ENCODE peak calls at places on chromosomes 2 and 18, in eight cellular contexts. One of them, this sample, is unnamed.

GRCh38 chr2:121830809-121831208 is 75.4 kb downstream of the TSN start:
- DNase-seq in nephron progenitor cell: no peak
- DNase-seq in Daoy: no peak
- DNase-seq in H9: no peak
- DNase-seq in HCT116: no peak
- DNase-seq in A172: no peak
- DNase-seq in heart right ventricle: no peak
- DNase-seq in dorsolateral prefrontal cortex: no peak
- DNase-seq in this sample: no peak

GRCh38 chr2:209208211-209208610 is 215.6 kb upstream of the MAP2 start:
- DNase-seq in nephron progenitor cell: peak
- DNase-seq in Daoy: peak
- DNase-seq in H9: peak
- DNase-seq in HCT116: peak
- DNase-seq in A172: peak
- DNase-seq in heart right ventricle: no peak
- DNase-seq in dorsolateral prefrontal cortex: no peak
- DNase-seq in this sample: no peak

GRCh38 chr18:32093106-32093511 is 1.4 kb downstream of the RNF138 start:
- DNase-seq in nephron progenitor cell: peak
- DNase-seq in Daoy: peak
- DNase-seq in H9: peak
- DNase-seq in HCT116: no peak
- DNase-seq in A172: peak
- DNase-seq in heart right ventricle: peak
- DNase-seq in dorsolateral prefrontal cortex: peak
- DNase-seq in this sample: no peak

GRCh38 chr2:8217366-8218125 is 464.3 kb upstream of the ID2 start:
- DNase-seq in nephron progenitor cell: no peak
- DNase-seq in Daoy: no peak
- DNase-seq in H9: no peak
- DNase-seq in HCT116: no peak
- DNase-seq in A172: no peak
- DNase-seq in heart right ventricle: no peak
- DNase-seq in dorsolateral prefrontal cortex: no peak
- DNase-seq in this sample: no peak

GRCh38 chr18:56322403-56322802 is 316.0 kb downstream of the TXNL1 start:
- DNase-seq in nephron progenitor cell: peak
- DNase-seq in Daoy: no peak
- DNase-seq in H9: no peak
- DNase-seq in HCT116: no peak
- DNase-seq in A172: no peak
- DNase-seq in heart right ventricle: peak
- DNase-seq in dorsolateral prefrontal cortex: no peak
- DNase-seq in this sample: no peak

GRCh38 chr2:189348369-189348768 is 92.9 kb upstream of the WDR75 start:
- DNase-seq in nephron progenitor cell: no peak
- DNase-seq in Daoy: no peak
- DNase-seq in H9: no peak
- DNase-seq in HCT116: no peak
- DNase-seq in A172: peak
- DNase-seq in heart right ventricle: no peak
- DNase-seq in dorsolateral prefrontal cortex: no peak
- DNase-seq in this sample: no peak

GRCh38 chr2:9178905-9179571 is 27.6 kb upstream of the ASAP2 start:
- DNase-seq in nephron progenitor cell: no peak
- DNase-seq in Daoy: peak
- DNase-seq in H9: no peak
- DNase-seq in HCT116: no peak
- DNase-seq in A172: peak
- DNase-seq in heart right ventricle: peak
- DNase-seq in dorsolateral prefrontal cortex: no peak
- DNase-seq in this sample: no peak

GRCh38 chr2:168565112-168565511 is 109.0 kb downstream of the CERS6 start:
- DNase-seq in nephron progenitor cell: no peak
- DNase-seq in Daoy: peak
- DNase-seq in H9: no peak
- DNase-seq in HCT116: no peak
- DNase-seq in A172: peak
- DNase-seq in heart right ventricle: no peak
- DNase-seq in dorsolateral prefrontal cortex: no peak
- DNase-seq in this sample: no peak

GRCh38 chr2:102826904-102827303 is 65.1 kb downstream of the TMEM182 start:
- DNase-seq in nephron progenitor cell: peak
- DNase-seq in Daoy: peak
- DNase-seq in H9: no peak
- DNase-seq in HCT116: no peak
- DNase-seq in A172: no peak
- DNase-seq in heart right ventricle: peak
- DNase-seq in dorsolateral prefrontal cortex: peak
- DNase-seq in this sample: no peak

GRCh38 chr18:48409591-48410094 is 460 bp upstream of the ZBTB7C start:
- DNase-seq in nephron progenitor cell: no peak
- DNase-seq in Daoy: peak
- DNase-seq in H9: peak
- DNase-seq in HCT116: no peak
- DNase-seq in A172: no peak
- DNase-seq in heart right ventricle: peak
- DNase-seq in dorsolateral prefrontal cortex: peak
- DNase-seq in this sample: no peak

GRCh38 chr18:25225152-25225551 is 126.8 kb downstream of the ZNF521 start:
- DNase-seq in nephron progenitor cell: no peak
- DNase-seq in Daoy: no peak
- DNase-seq in H9: no peak
- DNase-seq in HCT116: no peak
- DNase-seq in A172: no peak
- DNase-seq in heart right ventricle: no peak
- DNase-seq in dorsolateral prefrontal cortex: no peak
- DNase-seq in this sample: no peak

GRCh38 chr2:11784747-11785610 is 38.5 kb downstream of the LPIN1 start:
- DNase-seq in nephron progenitor cell: peak
- DNase-seq in Daoy: peak
- DNase-seq in H9: peak
- DNase-seq in HCT116: no peak
- DNase-seq in A172: no peak
- DNase-seq in heart right ventricle: peak
- DNase-seq in dorsolateral prefrontal cortex: peak
- DNase-seq in this sample: peak

GRCh38 chr2:47190188-47190818 is 35.2 kb upstream of the STPG4 start:
- DNase-seq in nephron progenitor cell: no peak
- DNase-seq in Daoy: peak
- DNase-seq in H9: no peak
- DNase-seq in HCT116: no peak
- DNase-seq in A172: peak
- DNase-seq in heart right ventricle: no peak
- DNase-seq in dorsolateral prefrontal cortex: no peak
- DNase-seq in this sample: no peak

GRCh38 chr18:961644-962355 is 57.1 kb downstream of the ADCYAP1 start:
- DNase-seq in nephron progenitor cell: peak
- DNase-seq in Daoy: no peak
- DNase-seq in H9: peak
- DNase-seq in HCT116: peak
- DNase-seq in A172: peak
- DNase-seq in heart right ventricle: peak
- DNase-seq in dorsolateral prefrontal cortex: no peak
- DNase-seq in this sample: no peak

GRCh38 chr18:74796928-74797576 is 199.4 kb downstream of the ZNF407 start:
- DNase-seq in nephron progenitor cell: no peak
- DNase-seq in Daoy: peak
- DNase-seq in H9: no peak
- DNase-seq in HCT116: peak
- DNase-seq in A172: peak
- DNase-seq in heart right ventricle: no peak
- DNase-seq in dorsolateral prefrontal cortex: no peak
- DNase-seq in this sample: no peak

GRCh38 chr2:188983427-188984101 is 9.4 kb downstream of the COL3A1 start:
- DNase-seq in nephron progenitor cell: no peak
- DNase-seq in Daoy: no peak
- DNase-seq in H9: no peak
- DNase-seq in HCT116: peak
- DNase-seq in A172: peak
- DNase-seq in heart right ventricle: no peak
- DNase-seq in dorsolateral prefrontal cortex: no peak
- DNase-seq in this sample: no peak

GRCh38 chr2:224147174-224147573 is 108.1 kb upstream of the SERPINE2 start:
- DNase-seq in nephron progenitor cell: no peak
- DNase-seq in Daoy: no peak
- DNase-seq in H9: no peak
- DNase-seq in HCT116: peak
- DNase-seq in A172: peak
- DNase-seq in heart right ventricle: no peak
- DNase-seq in dorsolateral prefrontal cortex: no peak
- DNase-seq in this sample: no peak

This sample was measured in iPS DF 19.7.